ENCODE peak calls at places on chromosome 14, in five cellular contexts. V is fibroblast of mammary gland, Y is Karpas-422, T is PC-3, S is choroid plexus epithelial cell. Q is an unnamed sample.

GRCh38 chr14:36451346-36452065 is 68.5 kb downstream of the NKX2-1 start:
- DNase-seq in Y (no peak), V (no peak), T (peak; percentile 22), S (no peak), Q (no peak)

GRCh38 chr14:95784137-95784536 is 70.2 kb upstream of the TCL1A start:
- DNase-seq in S (peak; percentile 40), V (peak; percentile 25), Y (peak; percentile 78), T (peak; percentile 42), Q (peak; percentile 19)

GRCh38 chr14:29681308-29681707 is 246.3 kb downstream of the PRKD1 start:
- DNase-seq in Y (no peak), T (peak; percentile 19), S (no peak), V (peak; percentile 17), Q (no peak)

GRCh38 chr14:95526483-95527391 is 8.1 kb upstream of the GLRX5 start:
- DNase-seq in T (no peak), Y (no peak), S (peak; percentile 65), V (peak; percentile 55), Q (no peak)

GRCh38 chr14:38737657-38738056 is 365.4 kb downstream of the SEC23A start:
- DNase-seq in Y (peak; percentile 50), V (no peak), S (no peak), T (no peak), Q (no peak)

GRCh38 chr14:67413806-67414769 is 2.1 kb upstream of the PLEK2 start:
- DNase-seq in Y (no peak), S (peak; percentile 69), V (peak; percentile 85), T (peak; percentile 95), Q (peak; percentile 43)

GRCh38 chr14:91996951-91997371 is 42.9 kb downstream of the TRIP11 start:
- DNase-seq in Y (peak; percentile 94), T (peak; percentile 57), V (peak; percentile 96), S (peak; percentile 84), Q (peak; percentile 72)

GRCh38 chr14:104395276-104395675 is 184.3 kb upstream of the C14orf180 start:
- DNase-seq in Y (peak; percentile 83), S (no peak), V (no peak), T (no peak), Q (no peak)

GRCh38 chr14:50758945-50759344 is 72.0 kb downstream of the NIN start:
- DNase-seq in T (no peak), S (no peak), V (no peak), Y (no peak), Q (peak; percentile 81)

GRCh38 chr14:58747181-58747580 is 109.4 kb downstream of the DACT1 start:
- DNase-seq in S (peak; percentile 96), T (peak; percentile 100), V (peak; percentile 99), Y (no peak), Q (peak; percentile 100)

GRCh38 chr14:75648066-75648838 is 12.4 kb downstream of the ERG28 start:
- DNase-seq in V (peak; percentile 98), T (peak; percentile 97), S (peak; percentile 99), Y (no peak), Q (peak; percentile 89)

GRCh38 chr14:75069811-75070145 is 337 bp downstream of the ZC2HC1C start:
- DNase-seq in T (no peak), V (no peak), S (no peak), Y (no peak), Q (no peak)

GRCh38 chr14:58367296-58367695 is 28.4 kb upstream of the TOMM20L start:
- DNase-seq in T (no peak), Y (no peak), V (no peak), S (peak; percentile 9), Q (no peak)

GRCh38 chr14:66311935-66312334 is 174.2 kb upstream of the CCDC196 start:
- DNase-seq in Y (no peak), T (no peak), V (no peak), S (no peak), Q (no peak)

GRCh38 chr14:24088095-24088494 is 6.0 kb upstream of the PCK2 start:
- DNase-seq in T (no peak), Y (no peak), V (no peak), S (no peak), Q (no peak)

DNA sequence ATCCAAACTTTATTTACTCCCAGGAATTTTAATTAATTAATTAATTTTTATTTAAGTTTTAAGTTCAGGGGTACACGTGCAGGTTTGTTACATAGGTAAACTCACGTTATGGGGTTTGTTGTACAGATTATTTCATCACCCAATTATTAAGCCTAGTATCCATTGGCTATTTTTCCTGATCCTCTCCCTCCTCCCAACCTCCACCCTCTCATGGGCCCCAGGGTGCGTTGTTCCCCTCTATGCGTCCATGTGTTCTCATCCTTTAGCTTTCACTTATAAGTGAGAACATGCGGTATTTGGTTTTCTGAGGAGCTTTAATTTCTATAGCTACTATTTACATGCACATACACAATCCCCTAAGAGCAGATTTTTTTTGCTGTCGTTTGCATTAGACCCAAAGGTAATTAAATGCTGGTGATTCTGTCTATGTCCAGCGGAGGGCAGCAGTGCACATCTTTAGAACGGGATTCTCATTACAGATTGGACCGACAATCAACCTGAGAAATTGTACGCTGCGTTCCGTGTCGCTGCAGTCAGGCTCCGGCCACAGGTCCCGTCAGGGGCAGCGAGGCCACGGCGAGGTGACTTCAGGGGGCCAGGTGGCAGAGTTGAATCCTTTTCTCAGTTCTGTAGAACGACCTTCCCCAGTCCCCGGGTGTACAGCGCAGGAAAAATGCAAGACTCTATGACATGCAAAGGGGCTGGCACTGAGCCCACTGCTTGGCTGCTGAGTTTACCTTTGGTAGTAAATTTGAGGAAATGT is 11.6 kb downstream of the TMEM30B start:
- DNase-seq in Y (peak; percentile 97), T (peak; percentile 98), V (peak; percentile 72), S (peak; percentile 82), Q (peak; percentile 66)
- H3K4me3 ChIP-seq in Y (peak overlapping the region; percentile 58), T (peak overlapping the region; percentile 65), V (peak overlapping the region; percentile 43), S (peak overlapping the region; percentile 58), Q (peak overlapping the region; percentile 45)

DNA sequence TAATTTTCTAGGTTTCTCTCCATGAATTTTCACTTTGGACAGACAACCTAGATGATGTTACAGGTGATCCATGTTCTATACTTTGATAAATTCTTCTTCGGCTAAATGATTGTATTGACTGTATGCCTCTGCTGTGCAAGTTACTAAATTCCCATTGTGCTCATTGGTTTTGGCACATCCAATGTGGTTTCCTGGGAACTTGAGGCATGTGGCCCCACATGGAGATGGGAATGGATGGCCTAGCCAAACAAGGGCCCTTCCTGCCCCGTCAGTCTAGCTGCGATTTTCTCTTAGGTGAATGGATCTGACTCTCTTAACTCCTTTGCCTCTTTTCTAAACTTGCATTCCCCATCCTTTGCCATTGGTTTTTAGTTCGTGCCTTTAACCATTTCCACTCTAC is 186.2 kb downstream of the PELI2 start:
- DNase-seq in Y (no peak), V (no peak), T (no peak), S (no peak), Q (no peak)
- H3K4me3 ChIP-seq in Y (no peak overlapping the region), V (no peak overlapping the region), T (no peak overlapping the region), S (no peak overlapping the region), Q (no peak overlapping the region)

GRCh38 chr14:81435578-81436295 is 35.6 kb upstream of the STON2 start:
- DNase-seq in S (peak; percentile 18), V (no peak), Y (no peak), T (peak; percentile 57), Q (peak; percentile 14)

GRCh38 chr14:81434230-81434629 is 34.1 kb upstream of the STON2 start:
- DNase-seq in V (no peak), Y (no peak), S (no peak), T (no peak), Q (no peak)

GRCh38 chr14:81436296-81437138 is 36.4 kb upstream of the STON2 start:
- DNase-seq in Y (no peak), T (peak; percentile 87), S (peak; percentile 52), V (peak; percentile 47), Q (peak; percentile 52)

GRCh38 chr14:81433378-81433777 is 33.3 kb upstream of the STON2 start:
- DNase-seq in Y (no peak), T (no peak), S (no peak), V (no peak), Q (no peak)

GRCh38 chr14:81435048-81435577 is 35.0 kb upstream of the STON2 start:
- DNase-seq in S (no peak), V (no peak), T (no peak), Y (no peak), Q (no peak)
- H3K4me3 ChIP-seq in S (no peak overlapping the region), V (no peak overlapping the region), T (peak overlapping the region; percentile 86), Y (no peak overlapping the region), Q (no peak overlapping the region)

DNA sequence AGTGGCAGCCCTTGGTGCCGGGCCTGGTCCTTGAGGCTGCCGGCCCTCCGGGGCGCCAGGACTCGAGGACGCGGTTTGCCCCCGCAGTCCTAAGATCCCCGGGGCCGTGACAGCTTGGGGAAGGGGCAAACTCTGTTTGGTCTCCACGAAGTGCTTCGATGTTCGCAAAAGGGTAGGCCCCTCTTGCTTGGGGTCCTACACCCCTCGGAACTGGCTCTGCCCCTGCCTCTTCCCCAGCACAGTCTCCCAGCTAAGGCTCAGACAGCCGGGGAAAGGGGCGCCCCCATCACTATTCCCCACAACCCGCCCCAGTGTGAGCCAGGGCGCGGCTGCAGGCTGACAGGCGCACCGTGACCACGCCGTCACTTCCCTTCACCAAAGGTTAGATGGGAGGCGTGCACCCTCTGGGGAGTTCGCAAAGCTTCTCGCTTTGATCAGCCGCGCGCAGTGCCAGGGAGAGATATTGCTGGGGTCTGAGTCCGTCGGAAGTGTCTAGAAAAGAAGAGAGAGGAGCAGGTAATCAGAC is 7.2 kb upstream of the OTX2 start:
- DNase-seq in S (no peak), Y (no peak), V (no peak), T (no peak), Q (no peak)
- H3K4me3 ChIP-seq in S (no peak overlapping the region), Y (no peak overlapping the region), V (no peak overlapping the region), T (no peak overlapping the region), Q (no peak overlapping the region)

Q was measured in fibroblast of villous mesenchyme.